ENCODE peak calls at places on chromosomes 4 and X, in five cellular contexts. W is substantia nigra; M is stomach; P is fibroblast of lung; S is CD4-positive, alpha-beta T cell. K is an unnamed sample.

GRCh38 chr4:187811586-187811985 is 184.0 kb upstream of the ZFP42 start:
- DNase-seq in P (no peak), W (no peak), S (no peak), M (no peak), K (no peak)

GRCh38 chrX:73561791-73562190 is 1.2 kb upstream of the CHIC1 start:
- DNase-seq in P (peak), M (no peak), S (no peak), W (no peak), K (peak)

GRCh38 chr4:23333556-23333945 is 556.3 kb downstream of the PPARGC1A start:
- DNase-seq in P (peak), M (no peak), S (no peak), W (no peak), K (no peak)

GRCh38 chrX:46325312-46325877 is 219.8 kb downstream of the ZNF674 start:
- DNase-seq in M (no peak), S (no peak), P (peak), W (no peak), K (peak)

GRCh38 chr4:78984593-78984992 is 45.4 kb upstream of the PAQR3 start:
- DNase-seq in P (no peak), W (no peak), M (no peak), S (no peak), K (no peak)

GRCh38 chr4:153534792-153535629 is 68.9 kb downstream of the TMEM131L start:
- DNase-seq in P (no peak), M (no peak), S (no peak), W (no peak), K (no peak)

GRCh38 chr4:23237771-23238170 is 545.0 kb downstream of the GBA3 start:
- DNase-seq in S (no peak), M (peak), P (peak), W (no peak), K (no peak)

GRCh38 chrX:1763294-1763693 is 148.4 kb downstream of the ASMT start:
- DNase-seq in S (no peak), M (no peak), P (no peak), W (no peak), K (no peak)

GRCh38 chrX:38560776-38561125 is 591 bp upstream of the TSPAN7 start:
- DNase-seq in S (no peak), M (no peak), P (no peak), W (peak), K (no peak)

GRCh38 chrX:11254417-11255109 is 38.6 kb upstream of the AMELX start:
- DNase-seq in S (no peak), P (no peak), W (no peak), M (peak), K (no peak)

GRCh38 chrX:104929324-104929723 is 291.2 kb downstream of the TEX13A start:
- DNase-seq in M (no peak), P (no peak), S (no peak), W (no peak), K (no peak)

GRCh38 chr4:184845367-184846011 is 19.7 kb upstream of the ACSL1 start:
- DNase-seq in S (no peak), P (peak), M (no peak), W (no peak), K (peak)

GRCh38 chr4:186297013-186297645 is 31.1 kb downstream of the F11 start:
- DNase-seq in W (no peak), M (no peak), S (no peak), P (peak), K (peak)

GRCh38 chrX:114267127-114267526 is 316.8 kb upstream of the HTR2C start:
- DNase-seq in S (no peak), W (no peak), M (no peak), P (no peak), K (no peak)

GRCh38 chr4:4591071-4591470 is 49.2 kb upstream of the STX18 start:
- DNase-seq in W (no peak), S (no peak), M (no peak), P (no peak), K (peak)

GRCh38 chr4:8821151-8821950 is 50.3 kb downstream of the HMX1 start:
- DNase-seq in W (no peak), S (no peak), P (no peak), M (no peak), K (no peak)

GRCh38 chrX:23989689-23990088 is 37.3 kb downstream of the KLHL15 start:
- DNase-seq in M (no peak), P (no peak), W (no peak), S (no peak), K (no peak)

GRCh38 chrX:23990455-23990854 is 36.5 kb downstream of the KLHL15 start:
- DNase-seq in W (no peak), S (no peak), P (no peak), M (no peak), K (no peak)

GRCh38 chrX:23993012-23993633 is 33.9 kb downstream of the KLHL15 start:
- DNase-seq in M (no peak), S (no peak), W (no peak), P (no peak), K (peak)
- H3K27ac ChIP-seq in M (no peak), S (no peak), W (no peak), P (no peak), K (no peak)

DNA sequence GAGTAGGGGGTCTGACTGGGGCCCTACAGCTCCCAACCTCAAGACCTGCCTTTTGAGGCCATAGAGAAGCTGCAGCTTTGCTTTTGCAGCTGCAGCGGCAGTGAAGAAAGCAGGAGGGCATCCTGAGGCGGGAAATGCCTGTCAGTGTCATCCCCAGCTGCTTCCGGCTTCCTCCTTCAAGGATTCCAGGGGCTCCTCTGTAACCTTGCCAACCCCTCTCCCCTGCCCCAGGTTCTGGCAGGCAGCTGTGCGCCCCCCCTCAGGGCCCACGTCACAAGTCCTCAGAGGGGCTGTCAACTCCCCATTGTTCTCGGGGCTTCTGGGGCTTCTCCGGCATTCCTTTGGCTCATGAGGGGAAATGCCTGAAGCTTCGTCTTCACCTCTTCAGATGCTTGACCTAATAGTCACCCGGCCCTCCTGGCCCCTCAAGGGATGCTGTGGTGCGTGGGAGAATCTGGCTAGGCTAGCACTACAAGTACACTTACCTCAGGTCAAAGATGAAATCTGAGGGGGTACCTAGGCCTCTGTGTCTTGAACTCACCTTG is 31.9 kb downstream of the APLN start:
- DNase-seq in S (no peak), M (no peak), P (no peak), W (no peak), K (no peak)
- H3K27ac ChIP-seq in S (no peak), M (no peak), P (no peak), W (no peak), K (no peak)

DNA sequence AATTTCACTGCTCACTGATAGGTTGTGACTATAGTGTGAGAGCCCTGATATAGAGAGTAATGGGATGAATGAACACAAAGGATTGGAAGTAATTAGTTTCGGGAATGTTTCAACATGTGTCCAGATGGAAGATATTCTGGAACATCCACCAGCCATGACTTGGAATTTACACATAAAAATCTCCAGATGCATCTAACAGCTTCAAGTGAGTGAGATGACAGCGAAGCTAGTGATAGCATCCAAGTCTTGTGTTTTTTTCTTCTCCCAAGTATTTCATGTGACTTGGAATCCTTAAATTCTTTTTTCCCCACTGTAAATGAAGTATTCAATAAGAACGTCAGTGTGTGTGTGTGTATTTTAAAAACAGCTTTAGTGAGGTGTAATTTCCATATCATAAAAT is 82.1 kb downstream of the CLDN34 start:
- DNase-seq in P (no peak), S (no peak), M (no peak), W (no peak), K (peak)
- H3K27ac ChIP-seq in P (no peak), S (no peak), M (no peak), W (peak), K (no peak)

DNA sequence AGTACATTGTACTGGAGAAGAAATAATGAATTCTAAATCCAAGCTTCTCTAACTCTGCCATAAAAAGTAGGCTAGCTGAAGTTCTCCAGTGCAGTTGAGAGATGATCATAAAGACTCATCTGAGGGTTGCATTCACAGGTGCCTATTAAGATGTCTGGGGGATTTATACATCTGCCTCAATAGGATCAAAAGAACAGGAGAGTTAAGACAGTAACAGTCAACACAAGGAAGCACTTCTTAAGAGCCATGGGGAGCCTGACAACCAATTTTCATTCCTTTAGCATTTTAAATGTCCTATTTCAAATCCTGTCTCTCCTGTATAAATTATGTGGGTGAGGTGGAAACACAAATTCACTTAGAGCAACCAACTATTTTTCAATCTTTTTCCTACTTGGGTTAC is 432.4 kb upstream of the NWD2 start:
- DNase-seq in M (no peak), P (no peak), W (no peak), S (no peak), K (no peak)
- H3K27ac ChIP-seq in M (no peak), P (no peak), W (no peak), S (no peak), K (no peak)

K was measured in GM23248.